ENCODE peak calls at places on chromosomes 6 and 20, in nine cellular contexts. W, S, T, G, L, O, U, N and P are unnamed samples.

GRCh38 chr20:19858972-19859371 is 100.9 kb downstream of the RIN2 start:
- DNase-seq in W (no peak), S (no peak), T (no peak), G (peak), L (no peak), O (no peak), U (peak), N (no peak), P (no peak)

GRCh38 chr6:40353967-40354452 is 233.2 kb downstream of the LRFN2 start:
- DNase-seq in W (no peak), S (no peak), T (no peak), G (no peak), L (no peak), O (no peak), U (no peak), N (no peak), P (no peak)

GRCh38 chr6:29764422-29765196 is 41.4 kb downstream of the HLA-F start:
- DNase-seq in W (no peak), S (no peak), T (no peak), G (peak), L (no peak), O (no peak), U (no peak), N (no peak), P (no peak)

GRCh38 chr6:44001318-44001868 is 125.9 kb downstream of the MRPL14 start:
- DNase-seq in W (no peak), S (peak), T (no peak), G (peak), L (no peak), O (no peak), U (peak), N (peak), P (peak)

GRCh38 chr6:36118550-36119107 is 11.7 kb upstream of the MAPK13 start:
- DNase-seq in W (no peak), S (no peak), T (peak), G (no peak), L (peak), O (no peak), U (no peak), N (peak), P (peak)

GRCh38 chr20:23926526-23926880 is 47.0 kb upstream of the CST5 start:
- DNase-seq in W (no peak), S (no peak), T (no peak), G (no peak), L (no peak), O (no peak), U (no peak), N (no peak), P (no peak)

GRCh38 chr6:139982652-139983051 is 608.2 kb upstream of the CITED2 start:
- DNase-seq in W (no peak), S (no peak), T (no peak), G (peak), L (no peak), O (no peak), U (peak), N (no peak), P (no peak)

GRCh38 chr20:63246490-63247284 is 7.6 kb downstream of the NKAIN4 start:
- DNase-seq in W (no peak), S (peak), T (no peak), G (no peak), L (no peak), O (no peak), U (peak), N (peak), P (no peak)

GRCh38 chr6:13517116-13517515 is 29.7 kb upstream of the GFOD1 start:
- DNase-seq in W (no peak), S (no peak), T (no peak), G (peak), L (no peak), O (no peak), U (no peak), N (no peak), P (no peak)

GRCh38 chr6:110563711-110564110 is 87.3 kb upstream of the SLC22A16 start:
- DNase-seq in W (no peak), S (no peak), T (no peak), G (no peak), L (no peak), O (no peak), U (no peak), N (no peak), P (no peak)

GRCh38 chr6:149107520-149107919 is 210.0 kb upstream of the TAB2 start:
- DNase-seq in W (no peak), S (no peak), T (no peak), G (no peak), L (no peak), O (no peak), U (no peak), N (no peak), P (no peak)